ENCODE peak calls at places on chromosomes 2 and 18, in ten cellular contexts. B is neural progenitor cell; Q is RWPE2; H is PC-9; F is psoas muscle; I is Peyer's patch; R is MM.1S; S is CD8-positive, alpha-beta memory T cell; E is aorta; A is A549. Z is an unnamed sample.
A peak's percentile ranks its signal among the peaks of the same experiment; 100 is the strongest.

GRCh38 chr2:112626604-112627059 is 19.1 kb upstream of the SLC20A1 start:
- DNase-seq in F (peak; percentile 75), H (peak; percentile 65), A (peak; percentile 64), Q (no peak), R (peak; percentile 44), E (peak; percentile 79), S (peak; percentile 35), B (peak; percentile 68), I (peak; percentile 78), Z (peak; percentile 79)

GRCh38 chr18:74493689-74494088 is 2.5 kb upstream of the CNDP2 start:
- DNase-seq in Q (no peak), E (no peak), I (peak; percentile 81), B (peak; percentile 72), R (peak; percentile 89), H (peak; percentile 25), S (peak; percentile 34), F (no peak), A (peak; percentile 14), Z (no peak)

GRCh38 chr2:212402316-212402715 is 136.3 kb downstream of the ERBB4 start:
- DNase-seq in R (no peak), B (no peak), H (no peak), F (no peak), E (no peak), I (no peak), A (no peak), S (no peak), Q (no peak), Z (no peak)

GRCh38 chr2:240155080-240156025 is 14.9 kb upstream of the OTOS start:
- DNase-seq in A (no peak), Q (peak; percentile 36), H (no peak), I (no peak), E (peak; percentile 14), S (no peak), R (no peak), F (peak; percentile 14), B (peak; percentile 64), Z (peak; percentile 37)

GRCh38 chr18:10400534-10400933 is 53.9 kb upstream of the APCDD1 start:
- DNase-seq in F (no peak), S (no peak), I (no peak), B (no peak), E (no peak), H (no peak), R (no peak), A (no peak), Q (no peak), Z (no peak)

GRCh38 chr18:73118121-73118816 is 250.5 kb upstream of the NETO1 start:
- DNase-seq in Q (no peak), R (no peak), S (no peak), I (no peak), B (no peak), F (no peak), H (no peak), A (no peak), E (no peak), Z (no peak)

GRCh38 chr18:68060871-68061270 is 544.4 kb upstream of the DSEL start:
- DNase-seq in S (no peak), H (no peak), A (no peak), E (no peak), F (no peak), B (no peak), R (no peak), I (no peak), Q (no peak), Z (no peak)

GRCh38 chr2:54855434-54855833 is 132.0 kb downstream of the EML6 start:
- DNase-seq in E (no peak), H (no peak), R (no peak), B (no peak), Q (no peak), A (no peak), S (no peak), I (no peak), F (no peak), Z (no peak)

GRCh38 chr18:8785855-8786765 is 80.8 kb downstream of the MTCL1 start:
- DNase-seq in B (no peak), S (no peak), R (no peak), E (no peak), H (no peak), F (no peak), I (peak; percentile 41), A (no peak), Q (no peak), Z (no peak)

GRCh38 chr2:216596234-216596985 is 36.8 kb upstream of the IGFBP2 start:
- DNase-seq in I (no peak), S (no peak), B (no peak), R (no peak), H (no peak), A (no peak), F (no peak), E (no peak), Q (no peak), Z (no peak)

GRCh38 chr2:128638311-128638710 is 319.6 kb upstream of the HS6ST1 start:
- DNase-seq in E (no peak), Q (no peak), H (no peak), I (peak; percentile 42), F (no peak), B (peak; percentile 64), A (no peak), S (no peak), R (no peak), Z (peak; percentile 69)

GRCh38 chr18:9321017-9321452 is 13.5 kb upstream of the TWSG1 start:
- DNase-seq in B (no peak), A (no peak), Q (no peak), S (no peak), H (no peak), E (no peak), I (no peak), R (no peak), F (no peak), Z (no peak)

GRCh38 chr2:10414591-10414990 is 33.5 kb downstream of the ODC1 start:
- DNase-seq in Q (no peak), F (no peak), A (no peak), R (no peak), E (no peak), I (no peak), H (no peak), B (no peak), S (no peak), Z (no peak)

GRCh38 chr2:10412380-10412779 is 35.7 kb downstream of the ODC1 start:
- DNase-seq in S (no peak), H (no peak), R (peak; percentile 49), A (no peak), Q (no peak), F (no peak), I (no peak), E (no peak), B (peak; percentile 66), Z (no peak)

GRCh38 chr2:10414000-10414451 is 34.1 kb downstream of the ODC1 start:
- DNase-seq in F (no peak), E (no peak), A (no peak), B (no peak), R (no peak), I (peak; percentile 80), Q (no peak), H (peak; percentile 75), S (no peak), Z (no peak)

GRCh38 chr2:10415048-10415447 is 33.1 kb downstream of the ODC1 start:
- DNase-seq in S (no peak), F (no peak), A (no peak), H (no peak), E (no peak), Q (no peak), B (no peak), I (no peak), R (no peak), Z (no peak)

DNA sequence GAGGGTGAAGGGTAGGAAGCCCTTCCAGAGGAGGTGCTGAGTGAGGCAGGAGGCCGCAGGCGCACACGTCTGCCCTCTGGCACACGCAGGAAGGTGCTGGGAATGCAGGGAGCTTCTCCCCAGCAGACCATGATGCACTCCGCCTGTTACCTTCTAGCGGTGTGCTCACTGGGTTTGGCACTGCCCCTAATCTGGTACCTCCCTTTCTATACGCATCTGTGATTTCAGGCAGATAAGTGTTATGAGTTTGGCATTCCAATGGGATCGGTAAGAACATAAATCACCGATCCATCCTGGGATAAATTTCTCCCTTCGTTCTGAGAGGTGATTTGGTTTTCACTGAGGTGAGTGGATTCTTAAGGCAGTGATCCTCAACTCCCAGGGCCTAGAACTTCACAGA is 34.6 kb downstream of the ODC1 start:
- DNase-seq in F (no peak), R (no peak), E (no peak), Q (no peak), I (no peak), H (no peak), B (no peak), S (no peak), A (no peak), Z (no peak)
- H3K27ac ChIP-seq in F (no peak overlapping the region), R (no peak overlapping the region), E (no peak overlapping the region), Q (peak overlapping the region; percentile 7), I (peak overlapping the region; percentile 66), H (peak overlapping the region; percentile 24), B (no peak overlapping the region), S (no peak overlapping the region), A (no peak overlapping the region), Z (no peak overlapping the region)

GRCh38 chr2:177783835-177784448 is 288.6 kb downstream of the PDE11A start:
- DNase-seq in H (peak; percentile 21), E (no peak), R (peak; percentile 49), Q (no peak), A (no peak), I (no peak), F (no peak), S (no peak), B (no peak), Z (no peak)
- H3K4me3 ChIP-seq in H (no peak overlapping the region), E (no peak overlapping the region), R (no peak overlapping the region), Q (no peak overlapping the region), A (no peak overlapping the region), I (no peak overlapping the region), F (peak overlapping the region; percentile 35), S (no peak overlapping the region), B (no peak overlapping the region), Z (no peak overlapping the region)

DNA sequence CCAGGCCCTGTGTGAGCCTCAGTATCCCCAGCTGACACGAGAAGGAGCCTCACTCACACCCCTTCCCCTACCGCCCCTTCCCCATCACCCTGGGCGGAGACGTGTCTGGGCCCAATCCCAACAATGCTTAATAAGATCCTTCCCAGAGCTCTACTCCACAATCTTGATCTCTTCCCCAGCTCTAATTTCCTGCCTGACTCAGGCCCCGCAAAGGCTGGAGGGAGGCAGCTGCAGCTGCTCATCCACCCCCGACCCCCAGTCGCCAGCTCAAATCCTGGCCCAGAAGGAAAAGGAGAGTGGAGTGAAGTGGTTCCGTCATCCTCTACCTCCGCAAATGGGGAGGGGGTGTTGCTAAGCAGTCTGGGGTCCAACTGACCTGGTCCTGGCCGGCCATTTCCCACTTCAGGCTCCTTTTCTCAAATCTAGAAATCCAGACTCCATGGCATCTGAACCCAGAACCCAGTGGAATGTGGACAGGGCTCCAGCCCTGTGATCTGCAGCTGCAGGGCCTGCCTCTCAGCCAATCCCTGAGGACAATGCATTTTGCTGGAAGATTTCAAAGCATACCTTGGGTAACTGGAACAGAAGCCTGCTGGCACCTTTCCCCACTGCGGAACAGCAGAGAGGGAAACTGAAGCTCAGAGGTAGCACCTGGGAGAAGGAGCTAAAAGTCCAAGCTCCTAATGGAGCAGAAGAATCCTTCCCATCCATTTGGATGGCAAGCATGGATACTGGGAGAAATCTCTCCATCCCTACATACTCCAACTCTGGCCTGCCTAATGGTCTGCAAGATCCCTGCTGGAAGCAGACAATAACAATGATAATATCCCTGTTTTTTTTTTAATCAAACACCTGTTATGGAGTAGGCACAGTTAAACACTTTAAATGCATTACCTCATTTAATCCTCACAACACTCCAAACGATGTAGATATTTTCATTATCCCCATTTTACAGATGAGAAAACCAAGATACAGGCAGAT is 5.6 kb upstream of the TNS1 start:
- DNase-seq in B (no peak), S (no peak), I (no peak), Q (no peak), E (no peak), H (no peak), A (no peak), F (no peak), R (no peak), Z (no peak)
- H3K27ac ChIP-seq in B (no peak overlapping the region), S (no peak overlapping the region), I (no peak overlapping the region), Q (no peak overlapping the region), E (no peak overlapping the region), H (no peak overlapping the region), A (peak overlapping the region; percentile 91), F (peak overlapping the region; percentile 32), R (no peak overlapping the region), Z (no peak overlapping the region)

GRCh38 chr2:232628466-232629200 is 4.8 kb upstream of the EFHD1 start:
- DNase-seq in A (no peak), Q (no peak), H (no peak), I (no peak), R (no peak), B (peak; percentile 47), S (no peak), F (peak; percentile 70), E (no peak), Z (no peak)
- H3K4me3 ChIP-seq in A (no peak overlapping the region), Q (no peak overlapping the region), H (no peak overlapping the region), I (no peak overlapping the region), R (no peak overlapping the region), B (no peak overlapping the region), S (no peak overlapping the region), F (no peak overlapping the region), E (no peak overlapping the region), Z (no peak overlapping the region)